ENCODE peak calls at places on chromosomes 4 and X, in five cellular contexts. One of them, this sample, is unnamed.

GRCh38 chrX:129626026-129626425 is 28.7 kb downstream of the APLN start:
- DNase-seq in K562: no peak
- DNase-seq in GM12891: no peak
- DNase-seq in GM12878: no peak
- DNase-seq in HepG2: no peak
- DNase-seq in this sample: no peak

GRCh38 chrX:72236841-72237240 is 2.0 kb downstream of the ERCC6L start:
- DNase-seq in K562: no peak
- DNase-seq in GM12891: no peak
- DNase-seq in GM12878: no peak
- DNase-seq in HepG2: no peak
- DNase-seq in this sample: no peak

GRCh38 chr4:41751325-41752061 is 3.0 kb upstream of the PHOX2B start:
- DNase-seq in K562: peak; percentile 15
- DNase-seq in GM12891: no peak
- DNase-seq in GM12878: no peak
- DNase-seq in HepG2: no peak
- DNase-seq in this sample: no peak

GRCh38 chrX:23338334-23338733 is 3.7 kb downstream of the PTCHD1 start:
- DNase-seq in K562: no peak
- DNase-seq in GM12891: no peak
- DNase-seq in GM12878: no peak
- DNase-seq in HepG2: no peak
- DNase-seq in this sample: no peak

GRCh38 chrX:23008431-23009099 is 8.8 kb downstream of the DDX53 start:
- DNase-seq in K562: no peak
- DNase-seq in GM12891: no peak
- DNase-seq in GM12878: no peak
- DNase-seq in HepG2: peak; percentile 1
- DNase-seq in this sample: no peak

GRCh38 chrX:40748977-40749376 is 13.6 kb upstream of the MED14 start:
- DNase-seq in K562: no peak
- DNase-seq in GM12891: no peak
- DNase-seq in GM12878: no peak
- DNase-seq in HepG2: no peak
- DNase-seq in this sample: no peak

GRCh38 chr4:40969499-40969898 is 219.7 kb downstream of the NSUN7 start:
- DNase-seq in K562: no peak
- DNase-seq in GM12891: no peak
- DNase-seq in GM12878: no peak
- DNase-seq in HepG2: no peak
- DNase-seq in this sample: no peak

GRCh38 chr4:143023519-143023918 is 161.2 kb upstream of the USP38 start:
- DNase-seq in K562: no peak
- DNase-seq in GM12891: no peak
- DNase-seq in GM12878: no peak
- DNase-seq in HepG2: no peak
- DNase-seq in this sample: no peak

GRCh38 chr4:73607375-73608026 is 12.7 kb downstream of the RASSF6 start:
- DNase-seq in K562: no peak
- DNase-seq in GM12891: no peak
- DNase-seq in GM12878: no peak
- DNase-seq in HepG2: no peak
- DNase-seq in this sample: no peak

GRCh38 chrX:149652232-149652981 is 20.8 kb upstream of the TMEM185A start:
- DNase-seq in K562: no peak
- DNase-seq in GM12891: no peak
- DNase-seq in GM12878: no peak
- DNase-seq in HepG2: no peak
- DNase-seq in this sample: no peak

GRCh38 chrX:130741584-130741983 is 161.4 kb downstream of the ENOX2 start:
- DNase-seq in K562: no peak
- DNase-seq in GM12891: no peak
- DNase-seq in GM12878: no peak
- DNase-seq in HepG2: no peak
- DNase-seq in this sample: no peak

GRCh38 chr4:10104211-10104990 is 12.2 kb downstream of the WDR1 start:
- DNase-seq in K562: no peak
- DNase-seq in GM12891: no peak
- DNase-seq in GM12878: no peak
- DNase-seq in HepG2: no peak
- DNase-seq in this sample: no peak

GRCh38 chr4:18397681-18398080 is 376.1 kb upstream of the LCORL start:
- DNase-seq in K562: no peak
- DNase-seq in GM12891: no peak
- DNase-seq in GM12878: no peak
- DNase-seq in HepG2: no peak
- DNase-seq in this sample: no peak
- TF ChIP-seq POLR2AphosphoS5 in K562: no peak
- TF ChIP-seq POLR2AphosphoS5 in GM12891: no peak
- TF ChIP-seq POLR2AphosphoS5 in GM12878: no peak
- TF ChIP-seq POLR2AphosphoS5 in HepG2: no peak
- TF ChIP-seq POLR2AphosphoS5 in this sample: no peak

GRCh38 chr4:101954351-101954750 is 163.8 kb downstream of the BANK1 start:
- DNase-seq in K562: no peak
- DNase-seq in GM12891: no peak
- DNase-seq in GM12878: no peak
- DNase-seq in HepG2: no peak
- DNase-seq in this sample: no peak
- TF ChIP-seq TAF1 in K562: no peak
- TF ChIP-seq TAF1 in GM12891: no peak
- TF ChIP-seq TAF1 in GM12878: no peak
- TF ChIP-seq TAF1 in HepG2: no peak
- TF ChIP-seq TAF1 in this sample: no peak

DNA sequence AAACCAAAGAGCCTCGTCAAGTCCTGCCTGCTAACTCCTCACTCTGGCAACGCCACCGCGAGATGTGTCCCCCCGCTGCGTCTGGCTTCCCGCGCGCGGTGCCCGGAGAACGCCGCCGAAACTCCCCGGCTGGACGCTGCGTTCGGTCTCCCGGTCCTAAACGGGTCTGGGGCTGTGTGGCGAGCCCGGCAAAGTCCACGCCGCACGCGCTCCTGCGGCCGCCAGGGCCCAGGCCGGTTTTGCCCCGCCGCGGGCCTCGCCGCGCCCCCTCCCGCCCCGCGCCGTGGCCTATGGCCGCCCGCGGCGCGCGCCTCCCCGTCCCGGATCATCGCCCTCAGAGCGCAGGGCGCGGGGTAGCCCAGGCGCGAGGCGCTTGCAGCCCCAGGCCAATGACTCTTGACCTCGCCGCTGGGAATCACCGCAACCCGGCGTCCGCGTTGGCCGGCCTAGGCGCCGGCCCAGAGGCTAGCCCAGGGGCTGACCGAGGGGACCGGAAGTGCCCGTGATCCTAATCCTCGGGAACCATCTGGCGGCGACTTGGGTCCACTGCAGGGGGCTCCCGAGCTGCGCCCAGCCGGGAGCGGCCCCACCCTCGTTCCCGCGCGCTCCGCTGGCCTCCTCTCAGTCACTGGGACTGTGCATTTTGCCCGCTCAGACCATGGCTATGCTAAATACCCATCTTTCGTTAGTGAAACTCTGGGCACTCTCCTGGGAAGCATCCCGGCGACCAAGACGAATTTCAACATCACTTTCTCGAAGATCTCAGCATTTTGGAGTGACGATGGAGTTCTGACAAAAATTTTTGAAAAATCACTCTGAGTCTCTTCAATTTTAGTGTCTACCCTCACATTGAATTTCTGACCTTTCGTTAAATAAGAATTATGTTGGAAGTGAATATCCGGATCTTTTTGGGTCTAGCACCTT is at the start of gene AADAT:
- DNase-seq in K562: peak; percentile 41
- DNase-seq in GM12891: peak; percentile 40
- DNase-seq in GM12878: no peak
- DNase-seq in HepG2: peak; percentile 81
- DNase-seq in this sample: peak; percentile 25
- TF ChIP-seq POLR2A in K562: no peak
- TF ChIP-seq POLR2A in GM12891: no peak
- TF ChIP-seq POLR2A in GM12878: no peak
- TF ChIP-seq POLR2A in HepG2: peak; percentile 64
- TF ChIP-seq POLR2A in this sample: no peak

DNA sequence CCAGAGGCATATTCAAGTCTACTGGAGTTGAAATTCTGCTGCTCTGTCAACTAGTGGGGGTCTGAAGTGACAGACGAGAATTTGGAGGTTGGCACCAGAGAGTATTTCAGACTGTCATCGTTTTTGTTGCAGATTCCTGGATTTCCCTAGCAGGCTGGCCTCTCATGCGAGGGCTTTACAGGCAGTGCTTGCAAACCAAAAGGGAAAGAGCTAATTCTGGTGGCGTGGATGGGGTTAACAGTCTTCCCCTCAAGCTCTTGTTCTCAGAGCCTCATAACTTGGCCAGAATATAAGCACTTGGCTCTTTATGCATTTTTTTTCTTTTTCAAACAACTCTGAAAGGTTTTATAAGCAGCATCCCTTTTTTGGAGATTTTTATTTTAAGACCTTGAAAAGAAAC is at the start of gene SPARCL1:
- DNase-seq in K562: no peak
- DNase-seq in GM12891: no peak
- DNase-seq in GM12878: no peak
- DNase-seq in HepG2: no peak
- DNase-seq in this sample: no peak
- TF ChIP-seq POLR2AphosphoS5 in K562: no peak
- TF ChIP-seq POLR2AphosphoS5 in GM12891: no peak
- TF ChIP-seq POLR2AphosphoS5 in GM12878: no peak
- TF ChIP-seq POLR2AphosphoS5 in HepG2: no peak
- TF ChIP-seq POLR2AphosphoS5 in this sample: no peak

GRCh38 chr4:15592799-15593198 is 62.4 kb downstream of the FBXL5 start:
- DNase-seq in K562: no peak
- DNase-seq in GM12891: no peak
- DNase-seq in GM12878: no peak
- DNase-seq in HepG2: no peak
- DNase-seq in this sample: no peak

GRCh38 chr4:15586046-15586445 is 69.1 kb downstream of the FBXL5 start:
- DNase-seq in K562: no peak
- DNase-seq in GM12891: no peak
- DNase-seq in GM12878: no peak
- DNase-seq in HepG2: no peak
- DNase-seq in this sample: no peak

GRCh38 chr4:15584785-15585184 is 70.4 kb downstream of the FBXL5 start:
- DNase-seq in K562: no peak
- DNase-seq in GM12891: no peak
- DNase-seq in GM12878: no peak
- DNase-seq in HepG2: no peak
- DNase-seq in this sample: no peak

GRCh38 chr4:15585331-15585730 is 69.8 kb downstream of the FBXL5 start:
- DNase-seq in K562: no peak
- DNase-seq in GM12891: no peak
- DNase-seq in GM12878: no peak
- DNase-seq in HepG2: no peak
- DNase-seq in this sample: no peak

GRCh38 chr4:15587649-15588048 is 67.5 kb downstream of the FBXL5 start:
- DNase-seq in K562: no peak
- DNase-seq in GM12891: no peak
- DNase-seq in GM12878: no peak
- DNase-seq in HepG2: no peak
- DNase-seq in this sample: no peak
- TF ChIP-seq TAF1 in K562: no peak
- TF ChIP-seq TAF1 in GM12891: no peak
- TF ChIP-seq TAF1 in GM12878: no peak
- TF ChIP-seq TAF1 in HepG2: no peak
- TF ChIP-seq TAF1 in this sample: no peak

GRCh38 chr4:78551420-78552351 is at the start of gene ANXA3:
- DNase-seq in K562: peak; percentile 64
- DNase-seq in GM12891: peak; percentile 37
- DNase-seq in GM12878: no peak
- DNase-seq in HepG2: no peak
- DNase-seq in this sample: peak; percentile 29
- TF ChIP-seq POLR2A in K562: no peak
- TF ChIP-seq POLR2A in GM12891: no peak
- TF ChIP-seq POLR2A in GM12878: no peak
- TF ChIP-seq POLR2A in HepG2: peak; percentile 17
- TF ChIP-seq POLR2A in this sample: no peak

DNA sequence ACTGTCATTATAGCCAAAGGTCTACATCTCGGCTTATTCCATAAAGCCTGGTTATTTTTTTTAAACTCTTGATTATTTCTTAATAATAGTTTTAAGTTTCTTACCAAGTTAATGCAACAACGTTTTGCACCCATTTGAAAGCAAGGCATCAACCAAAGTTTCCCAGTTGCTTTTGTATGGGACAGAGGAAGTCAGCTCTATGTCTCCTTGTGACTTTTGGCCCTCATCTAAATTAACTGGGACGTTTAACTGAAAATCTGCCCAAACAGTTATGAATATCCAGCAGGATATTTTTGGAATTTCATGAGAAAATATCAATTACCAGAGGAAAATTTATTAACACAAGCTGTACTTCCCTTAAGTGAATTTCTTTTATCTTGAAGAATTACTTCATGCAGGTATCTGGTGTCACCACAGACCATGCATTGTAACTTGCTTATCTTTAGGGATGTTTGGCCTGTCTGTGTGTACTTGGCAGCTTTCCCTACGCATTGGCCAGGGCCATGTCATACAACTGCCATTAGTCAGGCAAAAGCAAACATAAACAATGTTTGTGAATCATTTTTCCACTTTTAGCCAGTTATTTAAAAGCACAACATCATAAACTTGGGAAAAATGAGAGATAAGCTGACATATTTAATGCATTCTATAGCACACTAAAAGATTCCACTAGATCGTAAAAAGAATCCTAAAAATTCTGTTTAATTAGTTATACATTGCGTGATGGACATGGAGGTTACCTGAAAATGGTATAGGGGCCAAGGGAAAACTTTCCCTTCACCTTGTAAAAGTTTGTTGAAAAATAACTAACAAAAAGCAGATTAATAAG is 101.4 kb upstream of the PDE5A start:
- DNase-seq in K562: no peak
- DNase-seq in GM12891: no peak
- DNase-seq in GM12878: no peak
- DNase-seq in HepG2: peak; percentile 68
- DNase-seq in this sample: no peak
- TF ChIP-seq POLR2AphosphoS5 in K562: no peak
- TF ChIP-seq POLR2AphosphoS5 in GM12891: no peak
- TF ChIP-seq POLR2AphosphoS5 in GM12878: no peak
- TF ChIP-seq POLR2AphosphoS5 in HepG2: no peak
- TF ChIP-seq POLR2AphosphoS5 in this sample: no peak

GRCh38 chr4:153523171-153523757 is 57.1 kb downstream of the TMEM131L start:
- DNase-seq in K562: no peak
- DNase-seq in GM12891: no peak
- DNase-seq in GM12878: no peak
- DNase-seq in HepG2: no peak
- DNase-seq in this sample: no peak
- TF ChIP-seq TAF1 in K562: no peak
- TF ChIP-seq TAF1 in GM12891: no peak
- TF ChIP-seq TAF1 in GM12878: no peak
- TF ChIP-seq TAF1 in HepG2: no peak
- TF ChIP-seq TAF1 in this sample: no peak

This sample was measured in GM12892.